ENCODE peak calls at places on chromosomes 1 and 21, in seven cellular contexts. X is stromal cell of bone marrow; Y is astrocyte of the spinal cord; M is Calu3; U is bronchial epithelial cell; O is SW480; P is CD4-positive, alpha-beta T cell. I is an unnamed sample.

GRCh38 chr1:10973552-10973951 is 38.9 kb upstream of the TARDBP start:
- DNase-seq in Y (no peak), U (no peak), X (peak; percentile 23), M (no peak), P (no peak), O (no peak), I (no peak)

GRCh38 chr1:63107066-63107465 is 215.3 kb upstream of the FOXD3 start:
- DNase-seq in M (no peak), P (no peak), Y (no peak), O (no peak), U (no peak), X (no peak), I (no peak)

GRCh38 chr21:31536138-31536537 is 123.4 kb upstream of the SOD1 start:
- DNase-seq in U (no peak), M (no peak), Y (no peak), X (no peak), O (no peak), P (no peak), I (no peak)

GRCh38 chr1:234106032-234106431 is 201.6 kb downstream of the SLC35F3 start:
- DNase-seq in U (no peak), O (no peak), M (no peak), P (no peak), Y (no peak), X (no peak), I (no peak)

GRCh38 chr1:236075848-236076247 is 11.0 kb upstream of the NID1 start:
- DNase-seq in O (no peak), X (no peak), M (no peak), P (no peak), Y (no peak), U (no peak), I (no peak)

GRCh38 chr1:89381617-89382016 is 17.8 kb downstream of the GBP6 start:
- DNase-seq in P (no peak), Y (no peak), M (no peak), O (no peak), U (no peak), X (no peak), I (no peak)

GRCh38 chr1:30476476-30476875 is 246.9 kb downstream of the MATN1 start:
- DNase-seq in M (no peak), P (no peak), X (no peak), O (no peak), Y (no peak), U (no peak), I (no peak)

GRCh38 chr1:93078935-93079654 is at the start of gene MTF2:
- DNase-seq in M (peak; percentile 97), O (peak; percentile 93), U (peak; percentile 83), X (peak; percentile 92), P (peak; percentile 87), Y (peak; percentile 98), I (peak; percentile 95)